ENCODE peak calls at places on chromosome 14, in seven cellular contexts. K is body of pancreas, G is upper lobe of left lung, F is right lobe of liver, T is gastrocnemius medialis, O is HCT116, X is HepG2. P is an unnamed sample.

GRCh38 chr14:59632381-59632780 is 55.8 kb upstream of the CCDC175 start:
- ATAC-seq in K (no peak), G (no peak), F (peak; percentile 79), T (no peak), O (peak; percentile 80), X (peak; percentile 90), P (no peak)

GRCh38 chr14:89955022-89955414 is 488 bp upstream of the EFCAB11 start:
- ATAC-seq in K (no peak), G (no peak), F (peak; percentile 0), T (peak; percentile 40), O (peak; percentile 22), X (peak; percentile 15), P (peak; percentile 8)

GRCh38 chr14:94100847-94101246 is 9.7 kb upstream of the IFI27 start:
- ATAC-seq in K (no peak), G (no peak), F (no peak), T (peak; percentile 47), O (peak; percentile 52), X (peak; percentile 22), P (peak; percentile 81)

GRCh38 chr14:34930591-34931069 is 52.2 kb upstream of the SRP54 start:
- ATAC-seq in K (no peak), G (no peak), F (peak; percentile 45), T (no peak), O (no peak), X (no peak), P (no peak)

GRCh38 chr14:100389497-100390104 is 66.5 kb downstream of the SLC25A47 start:
- ATAC-seq in K (peak; percentile 80), G (no peak), F (peak; percentile 80), T (no peak), O (no peak), X (peak; percentile 43), P (no peak)

GRCh38 chr14:53190938-53191337 is 37.8 kb upstream of the DDHD1 start:
- ATAC-seq in K (no peak), G (no peak), F (no peak), T (no peak), O (no peak), X (no peak), P (no peak)

GRCh38 chr14:90534838-90535555 is 138.2 kb downstream of the CALM1 start:
- ATAC-seq in K (no peak), G (no peak), F (no peak), T (no peak), O (peak; percentile 16), X (no peak), P (no peak)

GRCh38 chr14:93954900-93955891 is 21.2 kb downstream of the ASB2 start:
- ATAC-seq in K (no peak), G (no peak), F (peak; percentile 42), T (no peak), O (no peak), X (no peak), P (no peak)

GRCh38 chr14:96239759-96240158 is 16.3 kb upstream of the BDKRB1 start:
- ATAC-seq in K (peak; percentile 43), G (no peak), F (no peak), T (no peak), O (no peak), X (no peak), P (no peak)

GRCh38 chr14:76975865-76976622 is 52.5 kb downstream of the IRF2BPL start:
- ATAC-seq in K (no peak), G (no peak), F (peak; percentile 26), T (no peak), O (peak; percentile 33), X (peak; percentile 52), P (no peak)

GRCh38 chr14:59374048-59374447 is 91.1 kb downstream of the GPR135 start:
- ATAC-seq in K (peak; percentile 56), G (no peak), F (peak; percentile 60), T (no peak), O (no peak), X (peak; percentile 67), P (no peak)

GRCh38 chr14:75521415-75522199 is 662 bp upstream of the BATF start:
- ATAC-seq in K (peak; percentile 78), G (no peak), F (no peak), T (no peak), O (no peak), X (peak; percentile 46), P (no peak)

GRCh38 chr14:106058342-106058741 is 532.0 kb downstream of the TMEM121 start:
- ATAC-seq in K (no peak), G (no peak), F (no peak), T (no peak), O (no peak), X (no peak), P (no peak)

DNA sequence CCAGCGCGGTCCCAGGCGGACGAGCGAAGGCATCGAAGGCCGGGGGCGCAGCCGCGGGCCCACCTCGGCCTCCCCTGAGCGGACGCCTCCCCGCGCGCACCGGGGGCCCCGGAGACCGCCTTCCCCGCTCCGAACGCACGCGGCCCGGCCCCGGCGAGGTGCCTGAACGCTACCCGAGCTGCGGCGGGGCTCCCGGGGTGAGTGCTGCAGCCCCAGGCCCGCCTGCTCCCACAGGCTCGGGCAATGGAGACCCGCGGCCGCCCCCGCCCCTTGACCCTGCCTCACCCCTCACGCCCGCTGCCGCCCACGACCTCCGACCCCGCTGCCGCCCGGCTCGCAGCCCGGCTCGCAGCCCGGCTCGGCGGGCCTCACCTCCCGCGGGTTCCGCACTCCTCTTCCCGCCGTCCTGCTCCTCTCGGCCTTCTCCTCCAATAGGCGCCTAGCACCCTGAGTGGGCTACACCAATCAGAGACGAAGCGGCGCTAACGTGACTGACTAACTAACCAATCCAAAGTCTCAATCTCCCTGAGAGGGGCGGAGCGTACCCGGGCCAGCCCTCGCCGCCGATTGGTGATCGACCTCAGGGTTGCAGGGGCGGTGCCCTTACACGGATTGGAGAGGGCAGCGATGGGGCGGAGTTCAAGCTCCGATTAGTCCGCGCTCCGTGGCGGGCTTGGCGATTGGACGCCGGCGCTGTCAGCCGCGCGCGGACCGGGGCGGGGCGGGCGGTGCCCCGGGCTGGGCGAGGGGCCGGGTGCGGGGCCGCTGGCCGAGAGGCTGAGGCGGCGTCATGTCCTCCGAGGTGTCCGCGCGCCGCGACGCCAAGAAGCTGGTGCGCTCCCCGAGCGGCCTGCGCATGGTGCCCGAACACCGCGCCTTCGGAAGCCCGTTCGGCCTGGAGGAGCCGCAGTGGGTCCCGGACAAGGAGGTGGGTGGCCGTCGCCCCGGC is at the start of the genes XRCC3 and ZFYVE21:
- ATAC-seq in K (peak; percentile 97), G (peak; percentile 99), F (peak; percentile 98), T (peak; percentile 94), O (peak; percentile 93), X (peak; percentile 93), P (peak; percentile 97)
- TF ChIP-seq POLR2A in K (peak; percentile 57), G (peak; percentile 74), F (peak; percentile 77), T (peak; percentile 94), O (no peak), X (peak; percentile 92), P (peak; percentile 96)

GRCh38 chr14:37027188-37027824 is 145.1 kb downstream of the SLC25A21 start:
- ATAC-seq in K (no peak), G (no peak), F (no peak), T (no peak), O (no peak), X (no peak), P (no peak)
- H3K27ac ChIP-seq in K (no peak overlapping the region), G (no peak overlapping the region), F (no peak overlapping the region), T (no peak overlapping the region), O (no peak overlapping the region), X (no peak overlapping the region), P (no peak overlapping the region)

DNA sequence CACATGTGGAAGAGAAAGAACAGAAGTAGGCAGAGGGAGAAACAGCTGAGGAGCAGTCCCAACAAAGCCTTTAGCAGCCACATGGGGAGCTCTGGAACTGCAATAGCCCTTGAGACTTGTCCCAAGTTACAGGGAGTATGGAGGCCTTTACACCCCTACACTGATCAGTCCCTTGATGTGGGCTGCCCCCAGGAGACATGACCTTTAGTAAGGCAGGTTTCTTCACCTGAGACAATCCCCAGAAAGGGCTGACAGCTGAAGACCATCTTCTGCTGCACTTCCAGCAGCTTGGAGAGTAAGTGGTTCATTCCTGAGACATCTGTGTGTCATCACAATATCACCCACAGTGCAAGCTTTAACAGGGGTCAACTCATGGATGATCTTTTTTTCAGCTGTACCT is 8.6 kb upstream of the SNAPC1 start:
- ATAC-seq in K (no peak), G (no peak), F (no peak), T (no peak), O (no peak), X (peak; percentile 70), P (no peak)
- TF ChIP-seq POLR2A in K (no peak), G (no peak), F (no peak), T (no peak), O (no peak), X (no peak), P (no peak)

DNA sequence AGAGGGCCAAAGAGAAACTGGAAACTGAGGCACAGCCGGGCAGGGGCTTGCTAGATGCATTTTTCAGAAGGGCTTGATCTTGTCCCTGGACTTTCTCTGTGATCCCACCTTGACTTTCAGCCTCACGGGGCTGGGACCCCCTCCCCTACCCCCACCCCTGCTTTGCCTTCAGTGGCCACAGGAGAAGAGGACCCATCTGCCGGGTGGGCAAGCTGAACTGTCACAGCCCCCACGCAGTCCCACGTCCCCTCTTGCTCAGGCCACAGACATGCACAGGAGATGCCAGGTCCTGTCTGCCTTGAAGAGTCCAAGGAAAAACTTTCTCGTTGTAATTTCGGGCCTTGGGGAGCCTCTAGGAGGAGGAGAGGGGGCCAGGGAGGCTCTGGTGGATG is 158.9 kb downstream of the KIF26A start:
- ATAC-seq in K (no peak), G (no peak), F (no peak), T (no peak), O (no peak), X (no peak), P (no peak)
- H3K27ac ChIP-seq in K (no peak overlapping the region), G (no peak overlapping the region), F (no peak overlapping the region), T (no peak overlapping the region), O (no peak overlapping the region), X (no peak overlapping the region), P (no peak overlapping the region)

GRCh38 chr14:51849095-51849494 is 11.3 kb upstream of the GNG2 start:
- ATAC-seq in K (no peak), G (no peak), F (no peak), T (no peak), O (no peak), X (no peak), P (no peak)

GRCh38 chr14:51848120-51848519 is 12.3 kb upstream of the GNG2 start:
- ATAC-seq in K (no peak), G (no peak), F (no peak), T (no peak), O (no peak), X (no peak), P (no peak)

GRCh38 chr14:51845811-51846210 is 14.6 kb upstream of the GNG2 start:
- ATAC-seq in K (no peak), G (no peak), F (no peak), T (no peak), O (no peak), X (no peak), P (no peak)

GRCh38 chr14:51846631-51847488 is 13.6 kb upstream of the GNG2 start:
- ATAC-seq in K (peak; percentile 56), G (peak; percentile 84), F (peak; percentile 83), T (peak; percentile 50), O (no peak), X (no peak), P (peak; percentile 72)

DNA sequence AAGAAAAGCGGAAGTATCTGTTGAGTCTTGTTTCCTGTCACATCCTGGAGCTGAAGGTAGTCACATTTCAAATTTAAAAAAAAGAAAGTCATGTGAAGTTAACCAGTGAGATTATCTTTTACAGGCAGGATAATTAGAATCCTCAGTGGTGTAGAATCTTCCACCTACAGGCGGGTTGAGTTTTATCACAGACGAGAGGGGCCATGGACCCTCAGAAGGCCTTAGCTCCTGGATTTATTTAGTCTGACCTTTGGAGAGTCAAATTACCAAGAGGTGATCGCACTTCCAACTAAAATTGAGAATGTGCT is 13.0 kb upstream of the GNG2 start:
- ATAC-seq in K (no peak), G (no peak), F (no peak), T (no peak), O (no peak), X (no peak), P (no peak)
- TF ChIP-seq POLR2A in K (no peak), G (no peak), F (no peak), T (no peak), O (no peak), X (no peak), P (no peak)

GRCh38 chr14:20435454-20436362 is at the start of gene KLHL33:
- ATAC-seq in K (no peak), G (no peak), F (no peak), T (peak; percentile 79), O (no peak), X (no peak), P (peak; percentile 25)
- H3K27ac ChIP-seq in K (no peak within 1 kb of the TSS), G (peak within 1 kb of the TSS; percentile 1), F (no peak within 1 kb of the TSS), T (peak within 1 kb of the TSS; percentile 98), O (no peak within 1 kb of the TSS), X (no peak within 1 kb of the TSS), P (peak within 1 kb of the TSS; percentile 66)